ENCODE peak calls at places on chromosome 22, in six cellular contexts. T is pancreas; D is dermis microvascular lymphatic vessel endothelial cell; W is foreskin fibroblast; N is stimulated activated CD8-positive, alpha-beta memory T cell treated with anti-CD3 and anti-CD28 coated beads, Interleukin-7, amount 100 ng/mL, for 4 hours; B is activated CD4-positive, CD25-positive, alpha-beta regulatory T cell treated with anti-CD3 and anti-CD28 coated beads, Interleukin-2, amount 50 U/mL, for 16 hours. U is an unnamed sample.

GRCh38 chr22:37241351-37242142 is 2.5 kb downstream of the RAC2 start:
- DNase-seq in T (no peak), D (no peak), W (no peak), N (no peak), B (no peak), U (no peak)

GRCh38 chr22:30573594-30574094 is 821 bp downstream of the GAL3ST1 start:
- DNase-seq in T (peak), D (no peak), W (no peak), N (no peak), B (no peak), U (no peak)

GRCh38 chr22:25105817-25106650 is 93.6 kb upstream of the CRYBB3 start:
- DNase-seq in T (no peak), D (no peak), W (no peak), N (no peak), B (no peak), U (no peak)

GRCh38 chr22:41021039-41021654 is 70.0 kb downstream of the RBX1 start:
- DNase-seq in T (peak), D (no peak), W (no peak), N (no peak), B (no peak), U (peak)

GRCh38 chr22:26821854-26822253 is 164.5 kb downstream of the MIAT start:
- DNase-seq in T (no peak), D (no peak), W (no peak), N (no peak), B (no peak), U (no peak)

GRCh38 chr22:47802446-47802845 is 1040.0 kb downstream of the TBC1D22A start:
- DNase-seq in T (no peak), D (no peak), W (no peak), N (no peak), B (no peak), U (no peak)

GRCh38 chr22:43136255-43136654 is 6.9 kb downstream of the MCAT start:
- DNase-seq in T (no peak), D (peak), W (no peak), N (no peak), B (no peak), U (peak)

GRCh38 chr22:40107756-40108437 is 69.8 kb upstream of the TNRC6B start:
- DNase-seq in T (no peak), D (peak), W (peak), N (no peak), B (no peak), U (no peak)

GRCh38 chr22:19802881-19803735 is 42.5 kb downstream of the TBX1 start:
- DNase-seq in T (no peak), D (no peak), W (no peak), N (no peak), B (no peak), U (no peak)

GRCh38 chr22:37205046-37205445 is 7.2 kb downstream of the SSTR3 start:
- DNase-seq in T (no peak), D (no peak), W (no peak), N (no peak), B (no peak), U (no peak)

GRCh38 chr22:38033522-38034277 is 23.5 kb upstream of the PICK1 start:
- DNase-seq in T (no peak), D (no peak), W (no peak), N (no peak), B (no peak), U (peak)

GRCh38 chr22:46336119-46337078 is 885 bp downstream of the TRMU start:
- DNase-seq in T (peak), D (no peak), W (peak), N (no peak), B (no peak), U (peak)

GRCh38 chr22:40818192-40818746 is 877 bp downstream of the SLC25A17 start:
- DNase-seq in T (no peak), D (no peak), W (no peak), N (no peak), B (no peak), U (no peak)

GRCh38 chr22:21641417-21641794 is 696 bp upstream of the SDF2L1 start:
- DNase-seq in T (peak), D (no peak), W (peak), N (no peak), B (no peak), U (peak)

GRCh38 chr22:39444937-39445465 is 11.8 kb upstream of the MGAT3 start:
- DNase-seq in T (no peak), D (no peak), W (no peak), N (no peak), B (no peak), U (no peak)

GRCh38 chr22:21642584-21643448 is 714 bp downstream of the SDF2L1 start:
- DNase-seq in T (peak), D (peak), W (peak), N (peak), B (peak), U (peak)

GRCh38 chr22:34410111-34410510 is 489.8 kb upstream of the LARGE1 start:
- DNase-seq in T (no peak), D (no peak), W (no peak), N (no peak), B (no peak), U (no peak)

GRCh38 chr22:40557972-40558371 is 78.5 kb downstream of the MRTFA start:
- DNase-seq in T (no peak), D (no peak), W (no peak), N (no peak), B (no peak), U (no peak)

U was measured in thyroid gland.